ENCODE peak calls at places on chromosome 22, in six cellular contexts. I, K, F, Q, Z and H are unnamed samples.
A peak's percentile ranks its signal among the peaks of the same experiment; 100 is the strongest.

GRCh38 chr22:25353516-25354445 is 134.3 kb downstream of the CRYBB2 start:
- DNase-seq in I (no peak), K (no peak), F (peak; percentile 40), Q (no peak), Z (no peak), H (no peak)

GRCh38 chr22:47389201-47389600 is 626.8 kb downstream of the TBC1D22A start:
- DNase-seq in I (no peak), K (no peak), F (peak; percentile 48), Q (no peak), Z (no peak), H (no peak)

GRCh38 chr22:29146771-29147170 is 58.9 kb upstream of the EMID1 start:
- DNase-seq in I (peak; percentile 10), K (no peak), F (peak; percentile 41), Q (no peak), Z (peak; percentile 39), H (no peak)

GRCh38 chr22:38964306-38964705 is 6.9 kb downstream of the APOBEC3A start:
- DNase-seq in I (no peak), K (no peak), F (no peak), Q (no peak), Z (no peak), H (no peak)

GRCh38 chr22:30871391-30872281 is 96.9 kb downstream of the MORC2 start:
- DNase-seq in I (peak; percentile 9), K (no peak), F (peak; percentile 40), Q (no peak), Z (peak; percentile 34), H (no peak)

GRCh38 chr22:31329453-31330215 is 16.5 kb downstream of the PATZ1 start:
- DNase-seq in I (no peak), K (no peak), F (no peak), Q (no peak), Z (no peak), H (no peak)

GRCh38 chr22:32844251-32844650 is 42.7 kb downstream of the TIMP3 start:
- DNase-seq in I (no peak), K (no peak), F (no peak), Q (no peak), Z (no peak), H (no peak)

GRCh38 chr22:38709306-38709705 is 3.6 kb downstream of the GTPBP1 start:
- DNase-seq in I (no peak), K (no peak), F (no peak), Q (no peak), Z (no peak), H (no peak)

GRCh38 chr22:27780161-27780575 is 21.4 kb downstream of the MN1 start:
- DNase-seq in I (no peak), K (no peak), F (no peak), Q (no peak), Z (no peak), H (no peak)

GRCh38 chr22:29879738-29880137 is 3.2 kb upstream of the MTMR3 start:
- DNase-seq in I (no peak), K (no peak), F (no peak), Q (peak; percentile 42), Z (no peak), H (peak; percentile 8)

GRCh38 chr22:30286813-30287625 is 2.3 kb downstream of the CASTOR1 start:
- DNase-seq in I (peak; percentile 71), K (no peak), F (peak; percentile 81), Q (peak; percentile 76), Z (peak; percentile 92), H (no peak)

GRCh38 chr22:30325065-30325720 is 1.5 kb downstream of the TBC1D10A start:
- DNase-seq in I (peak; percentile 77), K (peak; percentile 81), F (peak; percentile 83), Q (no peak), Z (peak; percentile 82), H (peak; percentile 79)

GRCh38 chr22:28282346-28282745 is 363.3 kb upstream of the PITPNB start:
- DNase-seq in I (no peak), K (no peak), F (no peak), Q (no peak), Z (no peak), H (no peak)

GRCh38 chr22:46748948-46749681 is 11.1 kb upstream of the CERK start:
- DNase-seq in I (no peak), K (no peak), F (peak; percentile 88), Q (no peak), Z (peak; percentile 68), H (no peak)

GRCh38 chr22:27919943-27920755 is 1.1 kb upstream of the PITPNB start:
- DNase-seq in I (peak; percentile 57), K (peak; percentile 23), F (peak; percentile 76), Q (no peak), Z (peak; percentile 50), H (no peak)

GRCh38 chr22:43409046-43409445 is 2.8 kb upstream of the MPPED1 start:
- DNase-seq in I (no peak), K (no peak), F (no peak), Q (no peak), Z (no peak), H (no peak)

GRCh38 chr22:37206118-37206840 is 6.0 kb downstream of the SSTR3 start:
- DNase-seq in I (no peak), K (no peak), F (peak; percentile 54), Q (no peak), Z (peak; percentile 34), H (no peak)

DNA sequence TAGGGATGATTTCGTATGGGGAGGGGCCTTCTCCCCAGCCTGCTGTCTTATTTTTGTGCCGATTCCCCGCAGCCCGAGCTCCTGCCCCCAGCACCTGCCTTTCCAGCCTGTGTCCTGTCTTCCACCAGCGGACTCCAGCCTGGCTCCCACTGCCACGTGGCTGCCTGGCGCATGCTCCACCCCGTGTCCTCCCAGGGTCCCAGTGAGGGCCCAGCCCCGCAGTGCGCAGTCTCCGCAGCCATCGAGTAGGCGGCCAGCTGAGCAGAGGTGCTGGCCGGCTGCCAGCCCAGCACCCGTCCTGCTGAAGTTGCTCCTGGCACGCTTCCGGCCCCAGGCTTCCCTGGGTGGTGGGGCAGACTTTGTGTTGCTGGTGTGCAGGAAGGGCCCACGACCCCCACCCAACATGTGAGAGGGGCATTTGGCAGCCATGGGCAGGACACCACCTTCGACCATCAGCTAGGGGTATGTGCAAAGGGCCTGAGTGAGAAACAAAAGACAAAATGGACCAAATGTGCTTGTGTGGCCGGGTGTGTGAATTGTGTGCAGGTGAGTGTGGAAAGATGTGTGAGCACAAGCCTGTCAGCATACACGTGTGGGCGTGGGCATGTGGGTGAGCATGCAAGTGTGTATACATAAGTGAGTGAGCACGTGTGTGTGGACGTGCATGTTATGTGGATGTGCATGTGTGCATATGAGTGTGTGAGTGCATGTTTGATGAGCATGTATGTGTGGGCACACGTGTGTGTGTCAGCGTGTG is 55.9 kb downstream of the RTN4R start:
- DNase-seq in I (peak; percentile 39), K (no peak), F (peak; percentile 77), Q (peak; percentile 93), Z (peak; percentile 64), H (no peak)
- TF ChIP-seq POLR2A in I (no peak), K (no peak), F (no peak), Q (peak; percentile 28), Z (no peak), H (no peak)

GRCh38 chr22:45259754-45260394 is 19.2 kb upstream of the KIAA0930 start:
- DNase-seq in I (no peak), K (no peak), F (no peak), Q (no peak), Z (no peak), H (no peak)
- TF ChIP-seq POLR2A in I (no peak), K (no peak), F (no peak), Q (no peak), Z (no peak), H (no peak)

GRCh38 chr22:17423616-17424015 is 54.4 kb downstream of the CECR2 start:
- DNase-seq in I (no peak), K (no peak), F (no peak), Q (no peak), Z (no peak), H (no peak)

GRCh38 chr22:17419348-17419747 is 50.1 kb downstream of the CECR2 start:
- DNase-seq in I (no peak), K (no peak), F (no peak), Q (no peak), Z (no peak), H (no peak)

GRCh38 chr22:17418890-17419324 is 49.6 kb downstream of the CECR2 start:
- DNase-seq in I (no peak), K (no peak), F (no peak), Q (no peak), Z (no peak), H (no peak)

DNA sequence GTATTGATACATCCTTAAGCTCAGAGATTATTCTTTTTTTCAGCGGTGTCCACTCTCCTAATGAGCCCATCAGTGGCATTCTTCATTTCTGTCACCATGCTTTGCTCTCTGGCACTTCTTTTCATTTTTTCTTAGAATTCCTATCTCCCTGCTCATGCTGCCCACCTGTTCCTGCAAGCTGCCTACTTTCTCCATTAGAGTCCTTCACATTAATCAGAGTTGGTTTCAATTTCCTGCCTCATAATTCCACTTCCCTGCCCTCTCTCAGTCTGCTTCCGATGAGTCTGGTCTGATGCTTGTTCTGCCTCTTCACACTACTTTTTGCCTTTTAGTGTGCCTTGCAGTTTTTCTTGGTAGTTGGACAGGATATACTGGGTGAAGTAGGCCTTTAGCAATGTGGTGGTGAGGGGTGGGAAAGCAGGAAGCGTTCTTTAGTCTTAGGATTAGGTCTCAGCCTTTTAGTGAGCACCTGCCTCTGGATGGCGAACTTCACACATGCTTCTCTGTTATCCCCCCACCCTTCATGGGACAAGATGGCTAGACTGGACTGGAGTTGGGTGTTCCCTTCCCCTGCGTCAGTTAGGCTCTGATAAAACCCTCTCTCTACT is 53.6 kb downstream of the CECR2 start:
- DNase-seq in I (no peak), K (no peak), F (no peak), Q (no peak), Z (no peak), H (no peak)
- TF ChIP-seq POLR2A in I (no peak), K (no peak), F (no peak), Q (no peak), Z (no peak), H (no peak)

GRCh38 chr22:50184004-50184461 is 1.7 kb upstream of the TRABD start:
- DNase-seq in I (peak; percentile 84), K (no peak), F (peak; percentile 89), Q (no peak), Z (peak; percentile 81), H (peak; percentile 59)

GRCh38 chr22:50186789-50187523 is 1.2 kb downstream of the TRABD start:
- DNase-seq in I (no peak), K (no peak), F (no peak), Q (no peak), Z (peak; percentile 81), H (no peak)

GRCh38 chr22:50184541-50185383 is 951 bp upstream of the TRABD start:
- DNase-seq in I (peak; percentile 64), K (no peak), F (no peak), Q (no peak), Z (no peak), H (no peak)

GRCh38 chr22:50186181-50186731 is 543 bp downstream of the TRABD start:
- DNase-seq in I (no peak), K (no peak), F (no peak), Q (no peak), Z (no peak), H (no peak)

DNA sequence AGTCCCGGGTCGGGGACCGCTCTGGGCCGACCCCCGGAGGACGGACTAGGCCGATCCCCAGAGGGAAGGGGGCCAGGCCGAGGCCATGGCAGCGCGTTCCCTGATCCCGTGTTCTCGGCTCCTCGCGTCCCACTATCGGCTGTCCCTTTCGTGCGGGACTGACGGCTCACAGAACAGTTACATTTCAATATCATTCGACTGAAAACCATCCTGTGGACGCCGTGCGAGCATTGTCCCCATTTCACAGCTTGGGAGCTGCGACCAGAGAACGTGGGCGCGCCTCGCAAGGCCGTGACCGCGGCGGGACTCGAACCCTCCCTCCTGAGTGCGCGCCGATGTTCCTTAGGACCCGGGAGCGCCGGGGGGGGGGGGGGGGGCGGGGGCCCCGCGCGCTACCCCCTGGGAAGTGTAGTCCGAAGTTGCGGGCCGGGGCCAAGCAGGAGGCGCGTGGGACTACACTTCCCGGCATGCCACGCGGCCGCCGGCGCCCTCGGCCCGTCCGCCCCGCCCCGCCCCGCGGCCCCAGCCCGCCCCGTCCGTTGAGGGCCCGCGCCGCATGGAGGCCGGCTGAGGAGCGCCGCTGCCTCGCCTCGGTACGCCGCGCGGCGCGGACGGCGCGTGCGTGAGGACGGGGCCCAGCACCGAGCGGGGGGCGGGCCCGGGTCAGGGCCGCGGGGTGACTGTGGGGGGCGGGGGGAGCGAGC is at the start of gene TRABD:
- DNase-seq in I (peak; percentile 89), K (peak; percentile 78), F (peak; percentile 95), Q (peak; percentile 91), Z (peak; percentile 95), H (peak; percentile 83)
- TF ChIP-seq POLR2A in I (no peak), K (no peak), F (no peak), Q (no peak), Z (no peak), H (peak; percentile 49)